ENCODE peak calls at places on chromosomes 1 and 21, in four cellular contexts. R is uterus, A is GM23248, M is gastrocnemius medialis. B is an unnamed sample.

GRCh38 chr1:156692409-156692957 is 12.9 kb downstream of the CRABP2 start:
- DNase-seq in R (no peak), M (no peak), A (no peak), B (no peak)

GRCh38 chr1:13764533-13764932 is 64.5 kb downstream of the PRDM2 start:
- DNase-seq in R (no peak), A (peak; percentile 27), M (no peak), B (no peak)

GRCh38 chr1:225554216-225554812 is 98.6 kb downstream of the ENAH start:
- DNase-seq in R (no peak), A (peak; percentile 55), M (no peak), B (no peak)

GRCh38 chr1:25685938-25686665 is 69.5 kb downstream of the MAN1C1 start:
- DNase-seq in A (peak; percentile 55), M (peak; percentile 48), R (no peak), B (peak; percentile 78)

GRCh38 chr1:3472906-3473305 is 18.4 kb downstream of the ARHGEF16 start:
- DNase-seq in R (no peak), M (no peak), A (no peak), B (no peak)

GRCh38 chr1:154198756-154199562 is 7.1 kb upstream of the TPM3 start:
- DNase-seq in A (peak; percentile 75), R (peak; percentile 58), M (no peak), B (peak; percentile 36)

GRCh38 chr1:204628868-204629267 is 56.7 kb downstream of the LRRN2 start:
- DNase-seq in M (no peak), A (no peak), R (no peak), B (no peak)

GRCh38 chr1:1665815-1666251 is 7.0 kb upstream of the CDK11B start:
- DNase-seq in R (no peak), A (peak; percentile 21), M (no peak), B (peak; percentile 54)

GRCh38 chr1:59703226-59703917 is 111.4 kb upstream of the HOOK1 start:
- DNase-seq in A (peak; percentile 75), R (peak; percentile 61), M (no peak), B (peak; percentile 70)

GRCh38 chr1:56773341-56774066 is 45.7 kb downstream of the FYB2 start:
- DNase-seq in M (no peak), R (no peak), A (peak; percentile 4), B (no peak)

GRCh38 chr1:217372251-217372970 is 258.5 kb downstream of the GPATCH2 start:
- DNase-seq in R (no peak), A (no peak), M (no peak), B (no peak)

GRCh38 chr1:232057217-232057895 is 430.8 kb downstream of the DISC1 start:
- DNase-seq in R (no peak), M (no peak), A (no peak), B (no peak)

GRCh38 chr1:193538690-193539089 is 352.3 kb upstream of the B3GALT2 start:
- DNase-seq in M (no peak), A (no peak), R (no peak), B (no peak)

GRCh38 chr1:72170246-72170645 is 112.1 kb downstream of the NEGR1 start:
- DNase-seq in M (no peak), A (no peak), R (no peak), B (no peak)

GRCh38 chr1:22572778-22573177 is 9.5 kb downstream of the EPHA8 start:
- DNase-seq in A (no peak), M (no peak), R (no peak), B (no peak)

GRCh38 chr1:160911441-160911840 is 26.5 kb upstream of the ITLN1 start:
- DNase-seq in A (no peak), R (no peak), M (no peak), B (no peak)

GRCh38 chr1:21256776-21257175 is 33.5 kb downstream of the ECE1 start:
- DNase-seq in A (no peak), M (no peak), R (no peak), B (no peak)

GRCh38 chr1:217188280-217189235 is 442.3 kb downstream of the GPATCH2 start:
- DNase-seq in M (no peak), A (no peak), R (no peak), B (no peak)

GRCh38 chr1:111878096-111878495 is 111.4 kb downstream of the KCND3 start:
- DNase-seq in R (no peak), A (no peak), M (no peak), B (no peak)

GRCh38 chr1:76687324-76688018 is 179.8 kb upstream of the ST6GALNAC5 start:
- DNase-seq in A (no peak), M (no peak), R (no peak), B (no peak)

GRCh38 chr1:20279507-20279906 is 11.2 kb upstream of the VWA5B1 start:
- DNase-seq in M (no peak), R (no peak), A (peak; percentile 75), B (no peak)

GRCh38 chr1:222792744-222793143 is 22.1 kb upstream of the DISP1 start:
- DNase-seq in A (peak; percentile 49), R (no peak), M (no peak), B (no peak)

DNA sequence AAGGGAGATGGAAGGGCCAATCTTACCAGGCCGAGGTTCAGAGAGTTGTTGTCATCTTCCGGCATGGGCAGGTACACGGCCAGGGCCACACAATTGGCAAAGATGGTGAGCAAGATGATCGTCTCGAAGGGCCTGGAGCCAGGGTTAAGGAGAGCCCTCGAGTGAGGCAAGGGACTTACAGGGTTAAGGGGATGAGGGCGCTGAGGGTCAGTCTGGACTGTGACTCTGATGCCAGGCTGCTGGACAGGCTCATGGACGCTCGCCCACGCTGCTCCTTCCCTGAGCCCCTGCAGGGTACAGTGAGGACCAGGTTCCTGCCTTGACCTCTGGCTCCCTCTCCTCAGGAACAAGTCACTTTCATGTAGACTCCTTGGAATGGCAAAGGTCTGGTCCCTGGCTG is 2.1 kb downstream of the CACNA1S start:
- DNase-seq in M (no peak), A (no peak), R (no peak), B (no peak)
- H3K4me3 ChIP-seq in M (no peak overlapping the region), A (no peak overlapping the region), R (no peak overlapping the region), B (no peak overlapping the region)

DNA sequence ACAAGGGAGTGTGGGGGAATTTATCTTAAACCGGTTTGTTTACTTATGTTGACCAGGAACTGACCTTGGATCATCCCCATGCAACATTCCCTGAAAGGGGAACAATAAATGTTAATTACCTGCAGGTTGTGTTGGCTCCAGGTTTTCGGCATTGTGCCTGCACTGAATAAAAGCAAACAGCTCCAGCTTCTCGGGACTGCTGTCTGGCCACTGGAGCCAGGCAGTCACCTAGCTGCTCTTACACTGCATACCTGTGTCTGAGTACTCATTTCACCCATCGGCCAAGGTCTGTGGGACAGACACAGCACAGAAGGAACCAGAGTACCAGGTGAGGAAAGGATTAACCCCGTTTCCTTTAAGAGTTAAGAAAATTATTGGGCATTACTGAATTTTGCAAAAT is 32.7 kb upstream of the CTBS start:
- DNase-seq in M (no peak), R (no peak), A (no peak), B (no peak)
- H3K27me3 ChIP-seq in M (no peaks in the 10 kb centered on the region), R (no peaks in the 10 kb centered on the region), A (no peaks in the 10 kb centered on the region), B (no peaks in the 10 kb centered on the region)

GRCh38 chr21:28674807-28675206 is 317.9 kb downstream of the LTN1 start:
- DNase-seq in M (no peak), A (no peak), R (no peak), B (no peak)

GRCh38 chr21:28671549-28672195 is 321.0 kb downstream of the LTN1 start:
- DNase-seq in M (no peak), A (peak; percentile 63), R (no peak), B (no peak)

GRCh38 chr21:28669978-28670377 is 322.7 kb downstream of the LTN1 start:
- DNase-seq in R (no peak), A (no peak), M (no peak), B (no peak)

DNA sequence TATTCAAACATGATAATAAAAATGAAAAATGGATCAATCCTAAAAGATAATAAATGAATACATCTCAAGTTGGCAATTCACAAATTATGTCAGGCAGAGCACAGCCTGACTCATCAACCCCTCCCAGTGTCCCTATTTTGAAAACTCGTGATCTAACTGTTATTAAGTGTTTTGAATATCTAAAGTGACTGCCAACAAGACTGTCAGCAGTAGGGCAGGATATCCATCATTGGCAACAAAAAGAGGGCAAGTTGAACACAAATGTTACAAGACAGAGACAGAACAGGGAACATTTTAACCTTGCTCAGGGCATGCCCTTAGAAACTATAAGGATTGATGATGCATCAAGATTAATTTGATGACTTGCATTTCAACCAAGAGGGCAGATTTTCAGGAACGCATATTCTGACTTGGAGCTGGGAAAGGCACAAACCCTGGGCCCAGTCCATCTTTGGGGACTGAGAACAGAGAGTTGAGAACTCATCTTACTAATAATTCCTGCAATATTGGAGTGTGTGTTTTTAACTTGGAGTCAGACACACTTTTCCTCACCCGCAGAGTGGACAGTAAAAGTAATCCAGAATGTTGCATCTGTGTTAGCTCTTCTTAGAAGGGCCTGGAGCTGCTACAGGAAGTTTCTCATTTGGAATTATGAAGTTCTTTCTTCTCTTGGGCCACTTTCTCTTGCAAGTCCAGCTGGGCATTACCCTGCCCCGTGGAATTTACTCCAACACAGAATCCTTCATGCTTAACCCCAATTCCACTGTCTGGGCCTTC is 317.2 kb downstream of the LTN1 start:
- DNase-seq in R (peak; percentile 29), A (peak; percentile 58), M (peak; percentile 14), B (no peak)
- H3K27ac ChIP-seq in R (peak overlapping the region; percentile 80), A (peak overlapping the region; percentile 13), M (peak overlapping the region; percentile 17), B (peak overlapping the region; percentile 14)

DNA sequence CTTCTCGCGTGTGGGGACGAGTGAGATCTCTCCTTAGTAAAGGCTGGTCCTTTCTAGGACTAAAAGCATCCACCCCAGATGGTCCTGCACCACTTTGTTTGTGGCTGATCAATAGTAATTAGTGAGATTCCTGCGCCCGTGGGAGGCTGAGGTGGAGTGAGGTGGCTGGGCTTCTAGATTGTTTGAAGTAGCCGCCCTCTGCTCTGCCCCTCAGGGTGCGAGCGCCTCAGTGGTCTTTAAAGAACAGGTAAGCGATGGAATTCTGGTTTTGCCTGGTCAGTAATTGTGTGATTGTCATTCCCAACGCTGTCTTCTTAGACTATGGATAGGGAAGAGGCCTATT is 20.7 kb downstream of the PEX14 start:
- DNase-seq in A (no peak), R (no peak), M (no peak), B (no peak)
- H3K4me3 ChIP-seq in A (peak overlapping the region; percentile 72), R (no peak overlapping the region), M (no peak overlapping the region), B (peak overlapping the region; percentile 27)

DNA sequence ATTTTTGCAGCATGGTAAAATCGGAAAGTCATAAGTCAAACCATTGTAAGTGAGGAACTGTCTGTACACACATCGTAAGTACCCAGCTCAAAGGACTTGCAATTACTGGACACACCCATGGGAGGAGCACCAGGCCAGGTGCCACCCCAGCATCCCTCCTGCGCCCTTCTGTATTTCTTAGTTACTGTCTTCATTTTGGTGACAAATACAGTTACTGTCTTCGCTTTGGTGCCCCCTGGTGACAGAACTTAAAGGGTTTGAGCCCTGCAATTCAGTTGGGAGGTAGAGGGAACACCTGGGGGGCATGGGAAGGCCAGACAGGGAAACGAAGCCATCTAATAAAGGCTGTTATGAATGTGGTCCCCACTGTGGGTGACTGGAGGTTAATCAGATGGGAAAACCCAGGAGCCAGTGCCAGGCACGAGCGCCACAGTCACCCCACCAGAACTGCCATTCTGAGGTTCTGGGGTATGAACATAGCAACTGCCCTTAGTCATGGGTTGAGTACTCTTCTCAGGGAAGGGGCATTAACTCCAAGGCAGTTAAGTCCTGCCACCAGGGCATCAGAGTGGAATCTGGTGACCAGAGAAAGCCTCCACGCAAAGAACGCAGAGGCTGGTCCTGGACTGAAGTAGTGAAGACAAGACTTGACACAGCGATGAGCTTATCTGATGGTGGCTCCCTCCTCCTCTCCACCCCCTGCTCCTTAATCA is 612.9 kb downstream of the PTPRU start:
- DNase-seq in M (no peak), R (no peak), A (peak; percentile 53), B (peak; percentile 51)
- H3K27me3 ChIP-seq in M (no peaks in the 10 kb centered on the region), R (no peaks in the 10 kb centered on the region), A (peaks cover 21% of the 10 kb centered on the region), B (peaks cover 43% of the 10 kb centered on the region)

DNA sequence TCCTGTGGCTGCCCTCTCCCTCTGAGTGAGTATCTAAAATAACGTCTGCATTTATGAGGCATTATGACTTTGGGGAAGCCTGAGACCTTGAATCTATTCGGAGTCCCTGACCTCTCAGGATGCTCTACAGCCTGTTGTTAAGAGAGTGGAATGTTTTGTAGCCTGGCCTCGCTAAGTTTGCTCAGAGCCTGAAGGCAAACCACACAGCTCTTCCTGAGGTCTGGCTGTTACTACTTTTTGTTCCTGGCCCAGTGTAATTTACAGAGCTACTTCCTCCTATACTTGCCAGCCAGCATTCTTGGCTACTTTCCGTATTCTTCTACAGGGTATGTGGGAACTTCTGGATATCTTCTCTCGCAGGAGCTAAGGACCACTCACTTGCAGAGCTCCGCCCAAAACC is 3.6 kb upstream of the ZMYM4 start:
- DNase-seq in M (no peak), A (peak; percentile 72), R (no peak), B (no peak)
- H3K27ac ChIP-seq in M (no peak overlapping the region), A (peak overlapping the region; percentile 61), R (peak overlapping the region; percentile 43), B (peak overlapping the region; percentile 53)